ENCODE peak calls at places on chromosomes 12 and 14, in eight cellular contexts. Y is MM.1S, C is upper lobe of right lung, X is fibroblast of the aortic adventitia, T is uterus, U is HCT116, G is stomach, S is endothelial cell. A is an unnamed sample.

GRCh38 chr12:132393245-132393795 is 63.9 kb upstream of the GALNT9 start:
- DNase-seq in C (peak), Y (no peak), X (no peak), S (no peak), T (peak), U (peak), G (no peak), A (no peak)

GRCh38 chr14:78614651-78615050 is 444.5 kb downstream of the NRXN3 start:
- DNase-seq in Y (no peak), G (no peak), X (no peak), T (no peak), S (no peak), U (no peak), C (no peak), A (no peak)

GRCh38 chr14:30287579-30288445 is 271.1 kb upstream of the G2E3 start:
- DNase-seq in Y (no peak), T (no peak), G (no peak), C (no peak), X (no peak), S (no peak), U (no peak), A (no peak)

GRCh38 chr12:64610660-64611429 is 550 bp downstream of the RASSF3 start:
- DNase-seq in U (no peak), G (peak), T (peak), X (peak), S (peak), Y (peak), C (peak), A (peak)

GRCh38 chr14:70995671-70996070 is 88.4 kb downstream of the PCNX1 start:
- DNase-seq in G (no peak), T (no peak), C (peak), Y (no peak), S (no peak), U (no peak), X (no peak), A (no peak)

GRCh38 chr12:52247622-52248540 is 14.8 kb downstream of the KRT7 start:
- DNase-seq in U (no peak), Y (no peak), C (no peak), X (no peak), S (no peak), G (no peak), T (no peak), A (no peak)

GRCh38 chr14:105455086-105455640 is 19.5 kb upstream of the CRIP2 start:
- DNase-seq in C (no peak), G (no peak), T (no peak), U (no peak), Y (no peak), X (no peak), S (no peak), A (no peak)

GRCh38 chr12:28795306-28795705 is 353.8 kb upstream of the FAR2 start:
- DNase-seq in T (no peak), G (no peak), U (no peak), C (no peak), Y (no peak), S (no peak), X (peak), A (no peak)

DNA sequence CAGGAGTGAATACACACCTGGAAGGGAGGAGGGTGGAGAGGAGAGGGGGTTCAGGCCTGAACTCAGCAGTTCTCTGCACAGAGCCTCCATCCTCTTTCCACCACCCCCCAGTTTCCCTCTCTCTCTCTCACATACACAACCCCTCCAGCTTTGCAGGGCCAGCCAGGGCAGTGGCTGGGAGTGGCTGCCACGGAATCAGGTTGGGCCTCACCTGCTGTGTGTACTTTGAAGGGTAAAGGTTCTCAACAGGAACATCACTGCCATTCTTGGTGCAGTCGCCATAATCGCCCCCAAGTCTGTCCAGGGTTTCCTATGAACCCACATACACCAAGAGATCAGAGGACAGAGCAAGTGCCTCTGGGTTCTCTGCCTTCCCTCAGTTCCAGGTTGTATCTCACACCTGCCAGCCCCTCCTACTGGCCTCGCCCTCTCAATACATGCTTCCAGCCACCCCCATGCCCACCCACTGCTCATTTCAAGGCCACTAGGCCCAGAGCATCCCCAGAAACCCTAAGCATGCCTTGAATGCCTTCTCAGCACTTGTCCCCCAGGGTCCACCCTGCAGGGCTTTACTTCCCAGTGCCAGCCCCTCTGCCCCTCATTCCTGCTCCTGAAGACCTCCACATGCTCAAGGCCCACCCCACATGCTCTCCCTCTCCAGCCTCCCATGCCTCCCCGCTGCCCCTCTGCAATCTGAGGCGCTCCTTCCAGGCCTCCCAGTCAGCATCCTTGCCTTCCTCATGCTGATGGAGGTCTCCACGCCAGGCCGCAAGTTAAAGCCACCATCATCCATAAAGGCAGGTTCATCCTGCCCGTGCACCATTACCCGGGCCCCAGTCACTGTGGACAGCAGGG is 12.9 kb upstream of the TNFRSF1A start:
- DNase-seq in S (no peak), C (no peak), G (no peak), X (no peak), U (no peak), T (no peak), Y (no peak), A (no peak)
- TF ChIP-seq CTCF in S (no peak), C (no peak), G (no peak), X (no peak), U (no peak), T (no peak), Y (no peak), A (no peak)

DNA sequence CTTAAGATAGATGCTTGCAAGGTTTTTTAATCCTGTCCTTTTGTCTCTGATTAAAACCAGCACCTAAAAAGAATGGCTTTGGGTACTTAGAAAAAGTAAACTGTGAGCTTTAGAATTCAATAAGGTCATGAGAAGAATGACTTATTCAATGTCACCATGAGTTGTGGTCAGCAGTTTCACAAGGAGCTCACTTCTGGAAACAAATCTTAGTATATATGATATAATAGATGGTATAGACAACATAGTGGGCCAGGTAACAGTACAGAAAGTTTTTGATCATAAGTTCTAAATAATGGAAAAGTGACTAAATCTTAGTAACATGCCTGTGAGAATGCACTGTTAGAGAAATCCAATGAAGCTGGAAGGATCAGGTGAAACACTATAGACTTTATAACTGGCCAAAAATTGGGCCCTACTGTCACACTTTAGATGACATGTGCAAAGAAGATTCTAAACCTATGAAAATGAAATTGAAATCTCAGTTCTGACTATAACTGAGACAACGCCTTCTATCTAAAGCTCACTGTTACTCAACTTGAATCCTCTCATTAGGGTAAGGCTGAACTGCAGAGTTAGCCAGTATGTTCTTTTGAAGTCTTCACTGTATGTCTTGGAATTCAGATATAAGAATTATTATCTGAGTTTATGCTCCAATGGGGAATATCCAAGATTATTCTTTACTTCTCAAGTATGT is 42.4 kb upstream of the RAD51AP1 start:
- DNase-seq in C (no peak), X (no peak), T (no peak), U (no peak), G (no peak), S (no peak), Y (no peak), A (no peak)
- TF ChIP-seq CTCF in C (no peak), X (no peak), T (no peak), U (no peak), G (no peak), S (no peak), Y (no peak), A (no peak)

DNA sequence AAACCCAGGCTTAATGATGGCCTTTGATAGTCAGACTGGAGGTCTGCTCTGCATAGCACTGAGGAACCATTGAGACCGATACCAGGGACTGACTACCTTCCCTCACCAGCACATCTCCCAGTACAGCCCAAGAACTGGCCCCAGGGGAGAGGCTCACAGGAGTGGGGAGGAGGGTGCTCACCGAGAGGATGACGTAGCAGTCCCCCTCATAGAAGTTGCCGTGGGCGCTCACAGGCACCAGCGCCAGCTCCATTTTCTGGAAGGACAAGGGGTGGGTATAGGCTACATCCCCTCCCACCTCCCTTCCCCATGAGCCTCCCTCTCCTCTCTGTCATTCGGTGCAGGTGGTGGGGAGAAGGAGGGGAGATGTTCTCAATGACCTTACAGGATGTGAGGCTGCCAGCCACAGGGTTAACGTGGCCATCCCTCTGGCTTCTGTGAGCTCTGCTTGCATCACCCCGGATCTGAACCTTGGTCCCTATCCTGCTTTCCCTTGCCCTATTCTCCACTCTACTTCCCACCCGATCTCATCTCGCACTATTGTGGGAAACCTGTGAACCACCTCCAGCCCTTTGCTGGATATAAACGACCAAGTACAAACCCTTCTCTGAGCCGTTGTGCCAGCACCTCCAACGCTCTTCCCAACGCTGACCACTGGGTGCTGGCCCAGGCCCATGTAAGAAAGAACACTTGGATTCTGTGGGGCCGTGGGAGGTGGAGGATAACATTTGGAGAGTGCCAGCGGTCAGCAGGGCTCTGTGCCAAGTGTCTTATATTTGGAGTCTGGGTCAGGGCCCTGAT is 4.4 kb downstream of the AVIL start:
- DNase-seq in U (no peak), S (no peak), Y (no peak), C (peak), T (peak), G (no peak), X (peak), A (no peak)
- TF ChIP-seq CTCF in U (no peak), S (no peak), Y (no peak), C (no peak), T (no peak), G (no peak), X (peak), A (no peak)

GRCh38 chr12:96495841-96496545 is 6.6 kb downstream of the CFAP54 start:
- DNase-seq in X (no peak), Y (peak), C (no peak), S (no peak), T (no peak), G (no peak), U (no peak), A (no peak)

GRCh38 chr12:96489392-96490056 is at the start of gene CFAP54:
- DNase-seq in S (peak), Y (peak), U (peak), C (peak), G (peak), X (peak), T (peak), A (peak)

GRCh38 chr12:96496944-96497343 is 7.6 kb downstream of the CFAP54 start:
- DNase-seq in C (no peak), S (no peak), T (no peak), U (no peak), X (no peak), G (no peak), Y (no peak), A (no peak)

GRCh38 chr12:96495155-96495554 is 5.8 kb downstream of the CFAP54 start:
- DNase-seq in Y (peak), C (no peak), G (no peak), U (no peak), X (no peak), T (no peak), S (no peak), A (no peak)

DNA sequence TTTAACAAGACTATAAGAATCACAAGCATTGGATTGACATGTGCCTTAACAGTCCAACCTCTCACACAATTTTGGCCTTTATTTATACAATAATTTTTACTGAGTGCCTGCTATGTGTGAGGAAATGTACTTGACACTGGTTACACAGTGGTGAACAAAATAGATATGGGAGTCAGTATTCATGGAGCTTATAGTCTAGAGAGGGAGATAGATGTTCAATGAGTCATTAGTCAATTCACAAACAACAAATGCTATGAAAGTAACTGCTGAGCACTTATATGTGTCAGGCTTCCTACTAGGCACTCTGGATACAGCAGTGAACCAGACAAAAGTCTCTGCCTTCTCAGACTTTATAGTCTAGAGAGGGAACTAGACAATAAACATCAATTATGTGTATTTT is 3.7 kb downstream of the CFAP54 start:
- DNase-seq in Y (no peak), C (no peak), U (no peak), S (no peak), T (no peak), X (no peak), G (no peak), A (no peak)
- TF ChIP-seq CTCF in Y (no peak), C (no peak), U (no peak), S (no peak), T (no peak), X (no peak), G (no peak), A (no peak)

GRCh38 chr12:13080276-13080675 is 23.2 kb downstream of the GSG1 start:
- DNase-seq in U (no peak), C (no peak), S (no peak), T (no peak), X (no peak), Y (no peak), G (no peak), A (no peak)

GRCh38 chr12:13082866-13083265 is 20.6 kb downstream of the GSG1 start:
- DNase-seq in X (no peak), G (no peak), S (no peak), C (no peak), T (no peak), Y (no peak), U (no peak), A (no peak)

GRCh38 chr12:13075786-13076570 is 27.5 kb downstream of the GSG1 start:
- DNase-seq in G (no peak), T (no peak), Y (no peak), C (no peak), X (no peak), S (no peak), U (no peak), A (no peak)

GRCh38 chr12:13075114-13075471 is 28.4 kb downstream of the GSG1 start:
- DNase-seq in U (no peak), C (no peak), X (peak), S (no peak), G (no peak), Y (no peak), T (no peak), A (no peak)

GRCh38 chr12:13079440-13079906 is 24.0 kb downstream of the GSG1 start:
- DNase-seq in T (no peak), X (no peak), C (no peak), U (no peak), G (no peak), S (no peak), Y (no peak), A (no peak)
- TF ChIP-seq CTCF in T (no peak), X (no peak), C (no peak), U (peak), G (no peak), S (peak), Y (no peak), A (no peak)

GRCh38 chr14:21978184-21978998 is 304.8 kb upstream of the OR4E1 start:
- DNase-seq in X (peak), T (no peak), C (peak), U (peak), G (peak), S (peak), Y (peak), A (no peak)
- TF ChIP-seq CTCF in X (peak), T (peak), C (peak), U (peak), G (peak), S (peak), Y (peak), A (peak)

DNA sequence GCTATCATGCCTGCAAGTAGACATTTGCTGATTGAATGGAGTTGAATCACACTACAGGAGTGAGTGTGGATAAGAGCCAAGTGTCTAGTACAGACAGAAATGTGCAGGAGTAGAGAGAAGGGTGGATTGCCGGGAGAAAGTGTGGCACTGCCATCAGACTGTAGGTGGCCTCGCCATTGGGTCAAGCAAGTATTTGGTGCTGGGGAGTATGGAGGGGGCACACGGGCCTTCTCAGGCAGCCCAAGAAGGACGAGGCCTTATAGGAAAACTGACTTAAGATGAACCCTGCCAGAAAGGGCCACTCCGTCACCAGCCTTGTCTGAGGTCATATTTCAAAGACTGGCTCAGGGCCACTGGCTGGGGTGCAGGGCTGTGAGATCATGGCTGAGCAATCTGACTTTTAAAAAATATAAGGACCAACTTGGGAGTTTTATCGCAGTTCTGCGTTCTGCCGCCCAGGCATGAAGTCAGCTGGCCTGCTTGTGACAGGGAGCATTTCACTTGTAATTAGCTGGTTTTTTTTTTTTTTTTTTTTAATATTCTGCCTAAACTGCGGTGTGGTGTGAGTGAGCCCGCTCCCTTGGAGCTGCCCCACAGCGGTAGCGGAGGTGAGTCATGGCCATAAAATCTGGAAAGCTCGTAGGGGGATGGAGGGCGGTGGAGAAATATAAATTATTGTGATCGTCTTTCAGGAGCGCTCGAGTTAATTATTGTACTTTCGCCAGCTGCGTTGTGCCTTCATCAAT is 231.7 kb downstream of the C12orf75 start:
- DNase-seq in S (no peak), G (peak), U (peak), C (no peak), T (peak), X (peak), Y (no peak), A (no peak)
- TF ChIP-seq CTCF in S (no peak), G (no peak), U (peak), C (no peak), T (no peak), X (no peak), Y (no peak), A (peak)

GRCh38 chr12:117100851-117101673 is 1.8 kb upstream of the TESC start:
- DNase-seq in T (no peak), C (peak), X (no peak), Y (no peak), G (no peak), S (no peak), U (no peak), A (no peak)

GRCh38 chr12:117098361-117099217 is 627 bp downstream of the TESC start:
- DNase-seq in Y (no peak), T (no peak), X (no peak), U (no peak), S (no peak), C (peak), G (peak), A (no peak)

GRCh38 chr12:117098071-117098360 is 1.2 kb downstream of the TESC start:
- DNase-seq in S (no peak), T (no peak), U (no peak), C (no peak), Y (no peak), G (no peak), X (no peak), A (no peak)

GRCh38 chr12:117101953-117102833 is 3.0 kb upstream of the TESC start:
- DNase-seq in S (no peak), U (no peak), G (no peak), T (no peak), X (no peak), C (peak), Y (no peak), A (no peak)

DNA sequence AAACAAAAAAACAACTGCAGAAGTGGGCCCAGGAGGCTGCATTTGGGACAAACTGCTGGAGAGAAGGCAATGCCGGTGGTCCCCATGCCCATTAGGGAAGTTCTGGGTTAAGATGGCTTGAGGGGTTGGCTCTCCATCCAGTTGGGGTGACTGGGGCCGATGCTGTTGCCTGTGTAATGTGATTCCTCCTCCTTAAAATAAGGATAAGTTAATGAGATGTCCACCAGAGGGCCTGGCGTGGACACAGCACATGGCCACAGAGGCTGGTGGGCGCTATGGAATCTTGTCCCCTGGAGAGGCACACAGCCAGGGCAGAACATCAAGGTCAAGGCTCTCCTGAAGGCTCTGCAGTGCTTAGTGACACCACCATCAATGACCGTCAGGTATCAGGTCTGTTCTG is 1.0 kb upstream of the TESC start:
- DNase-seq in X (peak), S (no peak), T (no peak), G (no peak), Y (no peak), C (peak), U (peak), A (no peak)
- TF ChIP-seq CTCF in X (peak), S (peak), T (no peak), G (no peak), Y (no peak), C (peak), U (peak), A (peak)